ENCODE peak calls at places on chromosomes 12 and 14, in six cellular contexts. Q is H1, U is neuronal stem cell, N is IMR-90, M is mesenchymal stem cell, B is trophoblast cell. I is an unnamed sample.

GRCh38 chr14:92651106-92651792 is 97.2 kb downstream of the LGMN start:
- DNase-seq in M (no peak), N (no peak), U (no peak), Q (no peak), B (no peak), I (no peak)

GRCh38 chr12:76244298-76244697 is 103.9 kb downstream of the BBS10 start:
- DNase-seq in M (no peak), U (no peak), B (no peak), N (no peak), Q (no peak), I (no peak)

GRCh38 chr14:54650331-54651017 is 83.5 kb downstream of the SAMD4A start:
- DNase-seq in M (peak), Q (no peak), N (peak), B (peak), U (no peak), I (no peak)

GRCh38 chr14:100221419-100222218 is 17.3 kb upstream of the YY1 start:
- DNase-seq in Q (no peak), M (peak), U (peak), B (peak), N (peak), I (peak)

GRCh38 chr12:64674367-64674922 is 64.2 kb downstream of the RASSF3 start:
- DNase-seq in Q (no peak), U (no peak), B (peak), N (no peak), M (no peak), I (no peak)

GRCh38 chr12:24135158-24135850 is 185.8 kb upstream of the SOX5 start:
- DNase-seq in N (peak), Q (no peak), M (peak), U (no peak), B (no peak), I (no peak)

GRCh38 chr14:31692376-31692781 is 131.2 kb downstream of the NUBPL start:
- DNase-seq in U (no peak), Q (no peak), B (no peak), N (peak), M (peak), I (no peak)

GRCh38 chr14:92610849-92611271 is 97.3 kb downstream of the RIN3 start:
- DNase-seq in Q (no peak), M (no peak), N (no peak), U (no peak), B (no peak), I (no peak)

GRCh38 chr12:18320036-18320617 is 58.8 kb downstream of the PIK3C2G start:
- DNase-seq in N (peak), U (peak), Q (peak), B (peak), M (peak), I (peak)

GRCh38 chr14:88908216-88908615 is 83.8 kb downstream of the TTC8 start:
- DNase-seq in N (no peak), U (no peak), B (no peak), M (no peak), Q (no peak), I (no peak)

GRCh38 chr12:59444932-59445331 is 150.9 kb upstream of the SLC16A7 start:
- DNase-seq in Q (no peak), B (no peak), N (peak), U (no peak), M (no peak), I (no peak)

GRCh38 chr12:68199127-68199526 is 26.5 kb downstream of the IL26 start:
- DNase-seq in Q (no peak), B (no peak), M (no peak), U (no peak), N (no peak), I (no peak)

GRCh38 chr12:20188930-20189653 is 179.2 kb upstream of the PDE3A start:
- DNase-seq in M (peak), B (no peak), N (no peak), U (no peak), Q (no peak), I (no peak)

GRCh38 chr12:27901959-27902358 is 70.6 kb downstream of the PTHLH start:
- DNase-seq in M (peak), U (no peak), N (peak), B (no peak), Q (no peak), I (no peak)
- H2BK5ac ChIP-seq in M (no peak), U (no peak), N (no peak), B (no peak), Q (no peak), I (no peak)

GRCh38 chr12:14156606-14157005 is 175.2 kb upstream of the GRIN2B start:
- DNase-seq in N (no peak), Q (no peak), U (no peak), M (no peak), B (no peak), I (no peak)
- H2AFZ ChIP-seq in N (no peak), Q (no peak), U (no peak), M (no peak), B (no peak), I (no peak)

DNA sequence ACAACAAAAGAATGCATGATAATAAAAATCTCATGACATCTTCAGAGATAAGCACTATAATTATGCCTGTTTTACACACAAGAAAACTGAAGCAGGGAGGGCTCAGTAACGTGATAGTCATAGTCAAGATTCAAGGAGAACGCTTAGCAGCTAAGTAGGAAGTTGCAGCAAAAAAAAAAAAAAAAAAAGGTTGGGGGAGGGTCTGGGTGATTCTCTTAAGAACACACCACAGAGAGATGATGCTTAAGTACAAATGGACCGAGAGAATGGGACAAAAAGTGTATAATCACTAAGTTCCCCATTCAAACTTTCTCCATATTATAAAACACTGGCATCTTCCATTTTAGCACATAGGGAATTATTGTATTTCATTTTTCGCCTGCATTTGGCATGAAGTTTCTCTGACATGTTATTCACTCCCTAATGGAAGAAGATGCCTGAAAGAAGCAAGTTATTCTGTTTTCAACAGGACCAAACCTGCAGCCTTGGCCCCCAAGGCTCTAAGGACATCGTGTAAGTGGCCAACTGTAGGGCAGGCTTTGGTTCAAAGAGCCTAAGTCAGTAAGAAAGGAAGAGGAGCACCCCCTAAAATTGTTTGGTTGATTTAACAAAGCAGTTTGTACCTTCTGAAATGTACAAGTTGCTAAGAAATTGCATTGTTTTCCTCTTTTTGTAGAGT is 142.9 kb upstream of the TMPO start:
- DNase-seq in N (no peak), B (no peak), U (no peak), Q (no peak), M (no peak), I (no peak)
- H2BK5ac ChIP-seq in N (no peak), B (no peak), U (no peak), Q (no peak), M (no peak), I (no peak)

DNA sequence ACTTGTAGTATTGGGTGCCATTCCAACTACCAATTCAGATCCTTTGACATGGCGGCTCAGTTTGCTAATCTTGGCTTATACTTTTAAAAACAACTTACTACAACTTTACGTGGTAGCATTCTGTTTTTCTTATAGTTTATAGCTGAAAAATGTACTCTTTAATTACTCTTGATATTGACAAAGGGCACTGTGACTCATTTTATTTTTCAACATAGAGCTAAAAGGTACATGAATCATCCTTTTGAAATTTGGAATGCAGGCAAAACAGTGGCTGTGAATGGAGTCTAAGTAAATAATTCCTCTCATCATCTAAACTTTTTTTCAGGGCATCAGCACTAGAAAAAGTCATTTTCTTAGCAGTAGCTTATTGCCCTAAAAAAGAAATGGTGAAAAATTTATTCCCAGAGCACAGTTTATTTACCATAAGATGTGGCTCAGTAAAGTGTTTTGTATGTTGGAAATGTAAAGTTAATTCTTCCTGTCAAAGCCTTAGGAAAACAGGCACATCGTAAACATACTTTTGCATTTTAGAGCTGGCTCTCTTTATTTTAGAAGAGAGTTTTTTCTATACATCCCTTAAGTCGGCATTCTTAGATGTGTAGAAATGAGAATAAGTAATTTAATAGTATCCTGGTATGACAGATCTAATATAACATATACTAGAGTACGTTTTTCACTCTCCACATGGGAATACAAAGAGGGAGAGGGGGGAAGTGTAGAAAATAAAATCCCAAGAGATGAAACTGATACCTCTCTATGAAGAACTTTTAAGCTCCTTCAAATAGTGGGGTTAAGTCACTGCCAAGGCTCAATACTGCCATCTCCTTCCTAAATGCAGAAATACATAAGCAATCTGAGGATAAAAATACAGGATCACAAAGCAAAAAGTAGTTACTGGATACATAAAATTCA is 55.2 kb downstream of the SLC25A21 start:
- DNase-seq in B (no peak), U (no peak), N (peak), Q (no peak), M (peak), I (no peak)
- H2AFZ ChIP-seq in B (no peak), U (no peak), N (no peak), Q (no peak), M (no peak), I (no peak)

GRCh38 chr12:6180300-6181051 is 19.7 kb upstream of the CD9 start:
- DNase-seq in N (peak), U (no peak), Q (no peak), B (no peak), M (peak), I (peak)
- H2BK5ac ChIP-seq in N (peak), U (peak), Q (no peak), B (peak), M (no peak), I (no peak)